ENCODE peak calls at places on chromosome 17, in nine cellular contexts. D is EL; M is tibial artery; H is non-pigmented ciliary epithelial cell; W is activated CD4-positive, CD25-positive, alpha-beta regulatory T cell; J is activated naive CD8-positive, alpha-beta T cell treated with anti-CD3 and anti-CD28 coated beads for 36 hours; F is cardiac septum; B is NCI-H510A treated with DMSO at 0.1 percent for 48 hours; A is NCI-H1930. G is an unnamed sample.

GRCh38 chr17:64732336-64733006 is 70.4 kb upstream of the SMURF2 start:
- DNase-seq in M (no peak), D (peak), B (no peak), F (no peak), H (no peak), A (no peak), J (no peak), W (no peak), G (peak)

GRCh38 chr17:45265823-45266222 is 3.9 kb upstream of the SPATA32 start:
- DNase-seq in M (no peak), D (peak), F (no peak), W (no peak), A (no peak), J (no peak), B (no peak), H (no peak), G (no peak)

GRCh38 chr17:72445055-72445991 is 324.5 kb downstream of the SOX9 start:
- DNase-seq in B (no peak), J (no peak), D (no peak), W (no peak), A (no peak), H (no peak), F (no peak), M (no peak), G (no peak)

GRCh38 chr17:83110755-83111154 is 31.3 kb downstream of the METRNL start:
- DNase-seq in A (no peak), B (no peak), W (no peak), J (no peak), F (no peak), M (peak), H (no peak), D (peak), G (no peak)

GRCh38 chr17:15405016-15405415 is 62.4 kb downstream of the CDRT4 start:
- DNase-seq in J (no peak), B (no peak), H (no peak), D (no peak), A (no peak), M (no peak), W (no peak), F (no peak), G (no peak)

GRCh38 chr17:65557349-65558310 is 3.8 kb downstream of the AXIN2 start:
- DNase-seq in M (no peak), H (peak), F (no peak), W (no peak), D (peak), J (peak), B (no peak), A (no peak), G (no peak)

GRCh38 chr17:78599419-78599818 is 22.2 kb upstream of the DNAH17 start:
- DNase-seq in F (no peak), H (no peak), J (no peak), M (no peak), B (no peak), W (no peak), D (no peak), A (no peak), G (no peak)

GRCh38 chr17:72697602-72698146 is 394.8 kb downstream of the SLC39A11 start:
- DNase-seq in A (no peak), J (no peak), H (no peak), B (no peak), F (no peak), D (no peak), W (no peak), M (no peak), G (peak)

GRCh38 chr17:27414271-27414670 is 42.0 kb upstream of the KSR1 start:
- DNase-seq in D (peak), A (no peak), B (no peak), M (no peak), J (no peak), H (no peak), W (no peak), F (no peak), G (no peak)

GRCh38 chr17:63116228-63116627 is 150.2 kb downstream of the TANC2 start:
- DNase-seq in D (no peak), J (no peak), B (no peak), F (no peak), M (no peak), W (no peak), H (no peak), A (no peak), G (no peak)

G was measured in testis.